ENCODE peak calls at places on chromosomes 3 and 15, in five cellular contexts. One of them, this sample, is unnamed.

GRCh38 chr15:68371160-68371559 is 60.8 kb downstream of the ITGA11 start:
- DNase-seq in pulmonary artery endothelial cell: no peak
- DNase-seq in SK-N-SH: no peak
- DNase-seq in psoas muscle: no peak
- DNase-seq in T-helper 1 cell: no peak
- DNase-seq in this sample: no peak

GRCh38 chr3:152222327-152222726 is 46.4 kb upstream of the MBNL1 start:
- DNase-seq in pulmonary artery endothelial cell: no peak
- DNase-seq in SK-N-SH: no peak
- DNase-seq in psoas muscle: no peak
- DNase-seq in T-helper 1 cell: no peak
- DNase-seq in this sample: peak

GRCh38 chr15:87817553-87817952 is 439.0 kb downstream of the NTRK3 start:
- DNase-seq in pulmonary artery endothelial cell: no peak
- DNase-seq in SK-N-SH: no peak
- DNase-seq in psoas muscle: no peak
- DNase-seq in T-helper 1 cell: no peak
- DNase-seq in this sample: no peak

GRCh38 chr3:23341147-23341838 is 138.2 kb downstream of the UBE2E2 start:
- DNase-seq in pulmonary artery endothelial cell: no peak
- DNase-seq in SK-N-SH: no peak
- DNase-seq in psoas muscle: no peak
- DNase-seq in T-helper 1 cell: no peak
- DNase-seq in this sample: no peak

GRCh38 chr3:12670365-12670764 is 6.4 kb upstream of the RAF1 start:
- DNase-seq in pulmonary artery endothelial cell: no peak
- DNase-seq in SK-N-SH: no peak
- DNase-seq in psoas muscle: no peak
- DNase-seq in T-helper 1 cell: no peak
- DNase-seq in this sample: no peak

GRCh38 chr15:56342653-56343052 is 22.6 kb upstream of the TEX9 start:
- DNase-seq in pulmonary artery endothelial cell: no peak
- DNase-seq in SK-N-SH: peak
- DNase-seq in psoas muscle: no peak
- DNase-seq in T-helper 1 cell: no peak
- DNase-seq in this sample: no peak

GRCh38 chr3:40073310-40074007 is 236.0 kb upstream of the EIF1B start:
- DNase-seq in pulmonary artery endothelial cell: no peak
- DNase-seq in SK-N-SH: no peak
- DNase-seq in psoas muscle: no peak
- DNase-seq in T-helper 1 cell: no peak
- DNase-seq in this sample: peak

GRCh38 chr15:67043939-67044771 is 21.2 kb upstream of the SMAD3 start:
- DNase-seq in pulmonary artery endothelial cell: no peak
- DNase-seq in SK-N-SH: no peak
- DNase-seq in psoas muscle: peak
- DNase-seq in T-helper 1 cell: no peak
- DNase-seq in this sample: peak

GRCh38 chr3:96931491-96931890 is 117.1 kb downstream of the EPHA6 start:
- DNase-seq in pulmonary artery endothelial cell: no peak
- DNase-seq in SK-N-SH: no peak
- DNase-seq in psoas muscle: no peak
- DNase-seq in T-helper 1 cell: no peak
- DNase-seq in this sample: no peak

GRCh38 chr3:39347586-39347876 is 18.0 kb downstream of the CCR8 start:
- DNase-seq in pulmonary artery endothelial cell: no peak
- DNase-seq in SK-N-SH: no peak
- DNase-seq in psoas muscle: no peak
- DNase-seq in T-helper 1 cell: no peak
- DNase-seq in this sample: no peak

GRCh38 chr3:41223691-41224090 is 24.4 kb downstream of the CTNNB1 start:
- DNase-seq in pulmonary artery endothelial cell: no peak
- DNase-seq in SK-N-SH: no peak
- DNase-seq in psoas muscle: no peak
- DNase-seq in T-helper 1 cell: no peak
- DNase-seq in this sample: no peak

GRCh38 chr3:184687363-184688049 is 24.4 kb downstream of the MAGEF1 start:
- DNase-seq in pulmonary artery endothelial cell: no peak
- DNase-seq in SK-N-SH: peak
- DNase-seq in psoas muscle: peak
- DNase-seq in T-helper 1 cell: no peak
- DNase-seq in this sample: no peak

GRCh38 chr15:65595960-65596359 is 15.0 kb downstream of the INTS14 start:
- DNase-seq in pulmonary artery endothelial cell: no peak
- DNase-seq in SK-N-SH: peak
- DNase-seq in psoas muscle: no peak
- DNase-seq in T-helper 1 cell: no peak
- DNase-seq in this sample: peak

GRCh38 chr3:14636496-14637087 is 15.0 kb upstream of the CCDC174 start:
- DNase-seq in pulmonary artery endothelial cell: no peak
- DNase-seq in SK-N-SH: peak
- DNase-seq in psoas muscle: no peak
- DNase-seq in T-helper 1 cell: no peak
- DNase-seq in this sample: no peak

GRCh38 chr3:33277193-33277882 is at the start of gene FBXL2:
- DNase-seq in pulmonary artery endothelial cell: peak
- DNase-seq in SK-N-SH: peak
- DNase-seq in psoas muscle: peak
- DNase-seq in T-helper 1 cell: no peak
- DNase-seq in this sample: peak

GRCh38 chr15:100202309-100202943 is 139.3 kb downstream of the ADAMTS17 start:
- DNase-seq in pulmonary artery endothelial cell: no peak
- DNase-seq in SK-N-SH: peak
- DNase-seq in psoas muscle: no peak
- DNase-seq in T-helper 1 cell: no peak
- DNase-seq in this sample: peak

GRCh38 chr15:79960502-79961217 is 10.3 kb downstream of the BCL2A1 start:
- DNase-seq in pulmonary artery endothelial cell: no peak
- DNase-seq in SK-N-SH: no peak
- DNase-seq in psoas muscle: no peak
- DNase-seq in T-helper 1 cell: no peak
- DNase-seq in this sample: no peak

GRCh38 chr15:56739964-56740640 is 6.8 kb upstream of the ZNF280D start:
- DNase-seq in pulmonary artery endothelial cell: no peak
- DNase-seq in SK-N-SH: no peak
- DNase-seq in psoas muscle: no peak
- DNase-seq in T-helper 1 cell: no peak
- DNase-seq in this sample: peak

GRCh38 chr3:131526801-131527347 is 24.1 kb upstream of the MRPL3 start:
- DNase-seq in pulmonary artery endothelial cell: peak
- DNase-seq in SK-N-SH: no peak
- DNase-seq in psoas muscle: peak
- DNase-seq in T-helper 1 cell: no peak
- DNase-seq in this sample: peak